ENCODE peak calls at places on chromosomes 3 and 15, in four cellular contexts. Q, T, Y and P are unnamed samples.

GRCh38 chr15:43370310-43370974 is 401 bp downstream of the ZSCAN29 start:
- DNase-seq in Q (peak; percentile 29), Y (no peak), T (peak; percentile 66), P (no peak)

GRCh38 chr15:77607111-77607893 is 25.4 kb downstream of the LINGO1 start:
- DNase-seq in Q (no peak), Y (no peak), T (no peak), P (no peak)

GRCh38 chr3:6125520-6125919 is 735.4 kb upstream of the GRM7 start:
- DNase-seq in Y (no peak), T (no peak), Q (no peak), P (no peak)

GRCh38 chr3:127097516-127097915 is 95.4 kb upstream of the PRR23E start:
- DNase-seq in Y (no peak), Q (no peak), T (no peak), P (no peak)

GRCh38 chr15:70559223-70559823 is 204.0 kb downstream of the UACA start:
- DNase-seq in Y (peak; percentile 71), T (no peak), Q (peak; percentile 9), P (no peak)

GRCh38 chr3:9903238-9903624 is 583 bp downstream of the IL17RE start:
- DNase-seq in Q (peak; percentile 6), T (no peak), Y (no peak), P (no peak)

GRCh38 chr3:69803871-69804270 is 64.6 kb downstream of the MITF start:
- DNase-seq in T (no peak), Y (no peak), Q (no peak), P (no peak)

GRCh38 chr3:61015840-61016239 is 235.4 kb downstream of the FHIT start:
- DNase-seq in Q (no peak), Y (no peak), T (no peak), P (no peak)

GRCh38 chr15:86799226-86799625 is 719.6 kb downstream of the AGBL1 start:
- DNase-seq in T (no peak), Y (no peak), Q (no peak), P (no peak)

GRCh38 chr3:36700537-36701248 is 63.7 kb downstream of the DCLK3 start:
- DNase-seq in T (peak; percentile 80), Y (no peak), Q (peak; percentile 49), P (no peak)

GRCh38 chr3:159028706-159029105 is 226.9 kb downstream of the MFSD1 start:
- DNase-seq in Q (no peak), T (no peak), Y (no peak), P (no peak)

GRCh38 chr15:76951161-76951714 is 19.7 kb downstream of the RCN2 start:
- DNase-seq in T (no peak), Q (no peak), Y (no peak), P (no peak)

GRCh38 chr15:43071451-43071850 is 34.4 kb downstream of the UBR1 start:
- DNase-seq in Y (no peak), Q (no peak), T (no peak), P (no peak)

GRCh38 chr15:44102675-44103254 is 92.3 kb downstream of the FRMD5 start:
- DNase-seq in T (no peak), Q (peak; percentile 47), Y (no peak), P (peak; percentile 97)

GRCh38 chr15:74997161-74997942 is 2.0 kb downstream of the SCAMP5 start:
- DNase-seq in Q (no peak), Y (no peak), T (no peak), P (no peak)

GRCh38 chr15:20645956-20646355 is 104.4 kb upstream of the GOLGA6L6 start:
- DNase-seq in T (no peak), Y (no peak), Q (no peak), P (no peak)

GRCh38 chr15:32824777-32825176 is 107.0 kb downstream of the GREM1 start:
- DNase-seq in Y (no peak), T (no peak), Q (no peak), P (peak; percentile 93)

GRCh38 chr3:129317014-129317771 is 38.5 kb downstream of the HMCES start:
- DNase-seq in Y (peak; percentile 65), Q (peak; percentile 19), T (no peak), P (no peak)

GRCh38 chr3:5341610-5342009 is 154.1 kb downstream of the EDEM1 start:
- DNase-seq in T (no peak), Y (no peak), Q (no peak), P (no peak)

GRCh38 chr15:71651750-71652186 is 158.6 kb upstream of the NR2E3 start:
- DNase-seq in Q (peak; percentile 29), T (peak; percentile 86), Y (no peak), P (peak; percentile 47)

GRCh38 chr3:39626198-39626597 is 158.7 kb downstream of the MOBP start:
- DNase-seq in Y (no peak), T (no peak), Q (no peak), P (no peak)

GRCh38 chr15:67165653-67166260 is 88.7 kb downstream of the AAGAB start:
- DNase-seq in Q (no peak), T (peak; percentile 84), Y (no peak), P (no peak)

GRCh38 chr3:126925411-126926171 is 57.3 kb upstream of the PLXNA1 start:
- DNase-seq in T (no peak), Q (no peak), Y (no peak), P (no peak)

GRCh38 chr3:139491966-139492365 is 15.7 kb upstream of the RBP2 start:
- DNase-seq in Y (no peak), T (peak; percentile 71), Q (no peak), P (no peak)

GRCh38 chr15:81642451-81642990 is 268.5 kb upstream of the TMC3 start:
- DNase-seq in Y (no peak), T (no peak), Q (no peak), P (no peak)

GRCh38 chr15:65804252-65804931 is 12.3 kb upstream of the DENND4A start:
- DNase-seq in T (no peak), Y (no peak), Q (no peak), P (no peak)

GRCh38 chr15:52186651-52187486 is 4.3 kb downstream of the GNB5 start:
- DNase-seq in Y (no peak), Q (no peak), T (no peak), P (no peak)

GRCh38 chr3:14422016-14422963 is 19.9 kb downstream of the SLC6A6 start:
- DNase-seq in Q (no peak), T (peak; percentile 84), Y (no peak), P (no peak)

GRCh38 chr3:41033956-41034519 is 165.3 kb upstream of the CTNNB1 start:
- DNase-seq in T (peak; percentile 31), Q (no peak), Y (no peak), P (no peak)

GRCh38 chr3:33372218-33373081 is 67.8 kb downstream of the UBP1 start:
- DNase-seq in T (peak; percentile 68), Y (no peak), Q (peak; percentile 22), P (peak; percentile 23)

GRCh38 chr3:114364806-114365205 is 71.0 kb downstream of the TIGIT start:
- DNase-seq in Q (no peak), Y (no peak), T (no peak), P (no peak)

GRCh38 chr3:105828703-105829102 is 40.1 kb downstream of the CBLB start:
- DNase-seq in T (no peak), Q (no peak), Y (no peak), P (no peak)

GRCh38 chr3:114525278-114525677 is 231.4 kb downstream of the TIGIT start:
- DNase-seq in T (no peak), Y (no peak), Q (no peak), P (no peak)

GRCh38 chr3:156787926-156788663 is 38.1 kb upstream of the LEKR1 start:
- DNase-seq in Y (no peak), T (no peak), Q (no peak), P (peak; percentile 85)

GRCh38 chr15:85757073-85757938 is 37.4 kb downstream of the KLHL25 start:
- DNase-seq in Y (no peak), T (no peak), Q (no peak), P (no peak)

GRCh38 chr15:77578641-77579372 is 53.9 kb downstream of the LINGO1 start:
- DNase-seq in Y (no peak), Q (peak; percentile 12), T (no peak), P (no peak)

GRCh38 chr3:144760831-144761230 is 789.2 kb downstream of the DIPK2A start:
- DNase-seq in Y (no peak), Q (peak; percentile 8), T (no peak), P (no peak)
- H3K4me3 ChIP-seq in Y (no peak overlapping the region), Q (no peak overlapping the region), T (no peak overlapping the region), P (no peak overlapping the region)

DNA sequence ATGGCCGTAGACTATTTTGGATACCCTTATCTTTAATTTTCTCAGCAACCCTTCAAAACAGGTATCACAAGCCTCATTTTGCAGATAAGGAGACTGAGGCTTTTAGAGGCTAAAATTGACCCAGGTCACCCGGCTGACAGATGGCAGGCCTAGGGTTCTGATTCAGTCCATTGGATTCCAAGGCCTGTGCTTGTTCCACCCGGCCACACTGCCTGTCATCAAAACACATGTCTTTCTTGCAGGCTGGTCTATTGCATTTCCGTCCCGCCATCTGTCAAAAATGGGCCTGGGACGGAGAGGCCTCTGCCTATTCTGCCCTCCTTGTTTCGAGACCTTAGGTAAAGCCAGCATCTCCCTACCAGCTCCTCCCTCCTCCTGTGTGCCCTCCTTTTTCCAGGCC is 8.1 kb downstream of the INAFM2 start:
- DNase-seq in Y (peak; percentile 22), Q (no peak), T (no peak), P (no peak)
- H3K36me3 ChIP-seq in Y (no peaks in the 10 kb centered on the region), Q (peaks cover 19% of the 10 kb centered on the region), T (no peaks in the 10 kb centered on the region), P (peaks cover 2% of the 10 kb centered on the region)

GRCh38 chr15:100529556-100529955 is 806 bp upstream of the CERS3 start:
- DNase-seq in Q (no peak), T (no peak), Y (no peak), P (no peak)

GRCh38 chr15:100528833-100529428 is at the start of gene CERS3:
- DNase-seq in T (no peak), Y (no peak), Q (no peak), P (no peak)

GRCh38 chr15:100521907-100522306 is 6.8 kb downstream of the CERS3 start:
- DNase-seq in Y (no peak), T (no peak), Q (no peak), P (no peak)

GRCh38 chr15:100520132-100520921 is 8.4 kb downstream of the CERS3 start:
- DNase-seq in Y (no peak), T (no peak), Q (no peak), P (no peak)

GRCh38 chr15:100525894-100526512 is 2.7 kb downstream of the CERS3 start:
- DNase-seq in Q (peak; percentile 82), T (no peak), Y (no peak), P (no peak)
- TF ChIP-seq CTCF in Q (no peak), T (no peak), Y (no peak), P (no peak)

DNA sequence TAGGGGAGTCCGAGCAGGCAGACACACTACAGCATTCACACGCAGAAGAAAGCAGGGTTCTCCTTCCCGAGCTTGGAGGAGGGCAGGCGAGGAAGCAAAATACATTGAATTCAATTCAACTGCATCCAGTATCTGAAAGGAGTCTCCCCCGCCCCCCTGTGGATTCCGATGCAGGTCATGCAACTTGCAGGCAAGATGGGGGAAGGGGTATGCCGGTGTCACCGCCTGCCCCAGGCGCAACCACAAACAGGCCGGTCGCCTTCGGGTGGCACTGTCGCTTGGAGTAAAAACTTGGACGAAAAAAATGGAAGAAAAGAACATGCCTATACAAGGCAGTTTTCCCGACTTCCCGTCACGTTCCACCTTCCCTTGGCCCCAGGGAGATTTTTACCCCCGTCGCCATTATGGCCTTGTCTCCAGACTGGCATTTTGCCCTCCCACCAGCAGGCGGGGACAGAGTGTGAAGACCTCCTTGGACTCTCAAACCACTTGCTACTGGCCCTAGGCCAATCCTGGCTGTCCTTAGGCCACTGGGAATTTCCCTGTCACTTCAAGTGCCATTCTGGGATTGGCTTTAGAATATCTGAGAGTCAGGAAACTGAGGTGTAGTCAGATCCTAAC is 1.6 kb upstream of the NTRK3 start:
- DNase-seq in T (peak; percentile 90), Q (peak; percentile 85), Y (no peak), P (no peak)
- H3K4me3 ChIP-seq in T (peak overlapping the region; percentile 98), Q (peak overlapping the region; percentile 35), Y (no peak overlapping the region), P (no peak overlapping the region)

GRCh38 chr15:82823049-82823448 is 13.6 kb downstream of the WHAMM start:
- DNase-seq in Q (no peak), Y (no peak), T (no peak), P (no peak)
- H3K36me3 ChIP-seq in Q (peaks cover 61% of the 10 kb centered on the region), Y (no peaks in the 10 kb centered on the region), T (peaks cover 28% of the 10 kb centered on the region), P (peaks cover 2% of the 10 kb centered on the region)

GRCh38 chr15:31366169-31366734 is 39.6 kb downstream of the KLF13 start:
- DNase-seq in Q (peak; percentile 56), Y (peak; percentile 73), T (peak; percentile 54), P (no peak)
- TF ChIP-seq CTCF in Q (no peak), Y (peak; percentile 23), T (peak; percentile 46), P (no peak)